ENCODE peak calls at places on chromosomes 7 and 10, in five cellular contexts. T is GM23338, D is PC-3, I is HCT116, Z is MM.1S. P is an unnamed sample.

GRCh38 chr7:154789404-154789803 is 213.5 kb downstream of the PAXIP1 start:
- DNase-seq in T (no peak), D (peak), I (peak), Z (no peak), P (peak)

GRCh38 chr10:99266383-99266782 is 30.7 kb upstream of the HPSE2 start:
- DNase-seq in I (no peak), Z (peak), D (no peak), T (no peak), P (peak)

GRCh38 chr7:29328811-29329210 is 134.2 kb downstream of the CHN2 start:
- DNase-seq in T (no peak), D (no peak), I (no peak), Z (no peak), P (no peak)

GRCh38 chr7:140696679-140697446 is at the start of gene NDUFB2:
- DNase-seq in Z (peak), D (peak), I (peak), T (peak), P (peak)

GRCh38 chr7:5754981-5755599 is 26.4 kb downstream of the RNF216 start:
- DNase-seq in T (no peak), D (no peak), Z (no peak), I (no peak), P (no peak)

GRCh38 chr7:120039138-120039537 is 233.8 kb upstream of the KCND2 start:
- DNase-seq in D (no peak), T (no peak), Z (no peak), I (no peak), P (no peak)

GRCh38 chr7:129903935-129904334 is 48.8 kb downstream of the UBE2H start:
- DNase-seq in D (no peak), Z (no peak), T (no peak), I (no peak), P (no peak)

GRCh38 chr7:139620676-139621344 is 97.3 kb downstream of the CLEC2L start:
- DNase-seq in D (peak), I (peak), Z (peak), T (peak), P (peak)

GRCh38 chr10:124892905-124893304 is 49.0 kb upstream of the ZRANB1 start:
- DNase-seq in D (peak), Z (no peak), T (no peak), I (no peak), P (no peak)

GRCh38 chr7:30135551-30136271 is 925 bp downstream of the MTURN start:
- DNase-seq in D (peak), T (peak), I (no peak), Z (peak), P (peak)

GRCh38 chr10:124709862-124710261 is 34.3 kb downstream of the FAM53B start:
- DNase-seq in D (no peak), T (no peak), Z (no peak), I (no peak), P (no peak)

GRCh38 chr7:64883113-64883905 is 19.8 kb upstream of the ZNF273 start:
- DNase-seq in T (peak), Z (no peak), I (no peak), D (no peak), P (no peak)

GRCh38 chr10:130127612-130128607 is 8.3 kb upstream of the GLRX3 start:
- DNase-seq in Z (peak), T (peak), D (peak), I (no peak), P (peak)

GRCh38 chr10:130128922-130129321 is 7.3 kb upstream of the GLRX3 start:
- DNase-seq in I (no peak), D (no peak), Z (no peak), T (no peak), P (peak)
- TF ChIP-seq EZH2 in I (no peak), D (no peak), Z (no peak), T (no peak), P (no peak)

DNA sequence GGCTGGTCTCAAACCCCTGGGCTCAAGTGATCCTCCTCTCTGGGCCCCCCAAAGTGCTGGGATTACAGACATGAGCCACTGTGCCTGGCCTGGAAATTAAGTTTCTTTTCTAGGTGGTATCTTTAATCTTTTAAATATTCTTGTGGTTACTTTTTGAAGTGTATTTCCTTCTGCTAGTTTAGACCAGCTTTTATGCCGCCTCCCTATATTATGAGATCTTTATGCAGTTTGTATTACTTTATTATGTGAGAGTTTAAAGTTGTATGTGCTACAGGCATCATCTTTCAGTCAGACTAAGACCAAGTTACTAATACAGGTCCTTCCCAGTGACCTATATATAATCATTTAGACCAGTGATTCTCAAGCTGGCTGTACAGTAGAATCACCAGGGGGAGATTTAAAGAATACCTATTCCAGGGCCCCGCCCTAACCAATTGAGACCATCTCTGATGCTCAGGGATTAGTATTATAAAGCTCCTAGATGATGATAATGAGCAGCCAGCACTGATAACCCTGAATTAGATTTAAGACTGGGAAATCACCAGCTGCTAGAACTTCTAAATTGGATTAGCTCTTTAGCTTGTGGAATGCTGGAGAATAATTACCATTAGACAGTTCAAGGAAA is 11.3 kb downstream of the INPP5F start:
- DNase-seq in Z (no peak), T (no peak), I (no peak), D (no peak), P (no peak)
- H3K27ac ChIP-seq in Z (no peak), T (no peak), I (peak), D (peak), P (no peak)

GRCh38 chr10:110147961-110148360 is 59.4 kb upstream of the MXI1 start:
- DNase-seq in D (peak), T (no peak), Z (no peak), I (no peak), P (no peak)
- TF ChIP-seq EZH2phosphoT487 in D (no peak), T (no peak), Z (no peak), I (no peak), P (no peak)

GRCh38 chr7:80563561-80564327 is 51.9 kb upstream of the GNAT3 start:
- DNase-seq in T (no peak), I (no peak), Z (no peak), D (peak), P (no peak)

DNA sequence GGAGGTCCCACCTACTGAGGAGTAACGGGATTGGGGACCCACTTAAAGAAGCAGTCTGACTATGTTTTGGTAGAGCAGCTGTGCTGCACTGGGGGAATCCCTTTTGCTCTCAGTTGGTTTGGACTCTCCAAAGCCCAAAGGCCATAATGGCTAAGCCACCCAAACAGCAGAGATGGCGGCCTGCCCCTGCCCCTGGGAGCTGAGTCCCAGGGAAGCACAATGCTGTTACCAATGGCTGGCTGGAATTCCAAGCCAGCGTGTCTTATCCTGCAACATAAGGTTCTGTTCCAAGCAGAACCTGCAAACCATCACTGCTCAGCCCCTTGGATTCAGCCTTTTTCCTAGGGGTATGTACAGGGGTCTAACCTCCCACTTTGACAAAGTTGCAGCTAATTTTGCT is 53.7 kb upstream of the GNAT3 start:
- DNase-seq in T (no peak), I (no peak), Z (no peak), D (no peak), P (no peak)
- TF ChIP-seq EZH2 in T (no peak), I (no peak), Z (no peak), D (no peak), P (no peak)